ENCODE peak calls at places on chromosomes 6 and 20, in five cellular contexts. One of them, this sample, is unnamed.

GRCh38 chr6:9131616-9132015 is 696.3 kb upstream of the SLC35B3 start:
- DNase-seq in MM.1S: peak; percentile 22
- DNase-seq in lower lobe of right lung: peak; percentile 64
- DNase-seq in adrenal gland: peak; percentile 78
- DNase-seq in fibroblast of lung: no peak
- DNase-seq in this sample: no peak

GRCh38 chr20:58906894-58907293 is 54.4 kb downstream of the GNAS start:
- DNase-seq in MM.1S: peak; percentile 70
- DNase-seq in lower lobe of right lung: no peak
- DNase-seq in adrenal gland: peak; percentile 18
- DNase-seq in fibroblast of lung: peak; percentile 76
- DNase-seq in this sample: peak; percentile 67

GRCh38 chr6:35568967-35569606 is 56.4 kb upstream of the TULP1 start:
- DNase-seq in MM.1S: no peak
- DNase-seq in lower lobe of right lung: peak; percentile 65
- DNase-seq in adrenal gland: peak; percentile 42
- DNase-seq in fibroblast of lung: no peak
- DNase-seq in this sample: peak; percentile 39

GRCh38 chr6:152836523-152836922 is 85.9 kb downstream of the VIP start:
- DNase-seq in MM.1S: no peak
- DNase-seq in lower lobe of right lung: no peak
- DNase-seq in adrenal gland: no peak
- DNase-seq in fibroblast of lung: no peak
- DNase-seq in this sample: no peak

GRCh38 chr20:1569417-1569861 is 11.9 kb upstream of the SIRPD start:
- DNase-seq in MM.1S: no peak
- DNase-seq in lower lobe of right lung: no peak
- DNase-seq in adrenal gland: peak; percentile 33
- DNase-seq in fibroblast of lung: peak; percentile 23
- DNase-seq in this sample: peak; percentile 0

GRCh38 chr6:11494786-11495564 is 42.6 kb upstream of the TMEM170B start:
- DNase-seq in MM.1S: no peak
- DNase-seq in lower lobe of right lung: no peak
- DNase-seq in adrenal gland: peak; percentile 29
- DNase-seq in fibroblast of lung: peak; percentile 28
- DNase-seq in this sample: peak; percentile 9

GRCh38 chr6:5466459-5466858 is 205.1 kb downstream of the FARS2 start:
- DNase-seq in MM.1S: no peak
- DNase-seq in lower lobe of right lung: no peak
- DNase-seq in adrenal gland: peak; percentile 32
- DNase-seq in fibroblast of lung: peak; percentile 70
- DNase-seq in this sample: no peak

GRCh38 chr6:156832166-156832743 is 55.1 kb downstream of the ARID1B start:
- DNase-seq in MM.1S: no peak
- DNase-seq in lower lobe of right lung: no peak
- DNase-seq in adrenal gland: peak; percentile 38
- DNase-seq in fibroblast of lung: peak; percentile 74
- DNase-seq in this sample: peak; percentile 37

GRCh38 chr6:16511048-16511660 is 250.1 kb downstream of the ATXN1 start:
- DNase-seq in MM.1S: no peak
- DNase-seq in lower lobe of right lung: no peak
- DNase-seq in adrenal gland: peak; percentile 44
- DNase-seq in fibroblast of lung: peak; percentile 48
- DNase-seq in this sample: peak; percentile 47

GRCh38 chr6:127023001-127023778 is 95.3 kb upstream of the RSPO3 start:
- DNase-seq in MM.1S: no peak
- DNase-seq in lower lobe of right lung: no peak
- DNase-seq in adrenal gland: no peak
- DNase-seq in fibroblast of lung: no peak
- DNase-seq in this sample: no peak

GRCh38 chr20:54199721-54200176 is 8.1 kb upstream of the PFDN4 start:
- DNase-seq in MM.1S: peak; percentile 62
- DNase-seq in lower lobe of right lung: peak; percentile 72
- DNase-seq in adrenal gland: peak; percentile 79
- DNase-seq in fibroblast of lung: peak; percentile 56
- DNase-seq in this sample: peak; percentile 74

GRCh38 chr20:45097485-45098095 is 3.3 kb downstream of the KCNS1 start:
- DNase-seq in MM.1S: no peak
- DNase-seq in lower lobe of right lung: peak; percentile 72
- DNase-seq in adrenal gland: peak; percentile 17
- DNase-seq in fibroblast of lung: peak; percentile 35
- DNase-seq in this sample: no peak

This sample was measured in NAMALWA.